ENCODE peak calls at places on chromosomes 13 and 19, in seven cellular contexts. K, H, M, U, G, R and Z are unnamed samples.

GRCh38 chr13:49893591-49893990 is 42.5 kb downstream of the SPRYD7 start:
- DNase-seq in K (no peak), H (no peak), M (no peak), U (no peak), G (no peak), R (no peak), Z (no peak)

GRCh38 chr13:28531956-28532225 is 37.0 kb upstream of the FLT1 start:
- DNase-seq in K (no peak), H (no peak), R (no peak), U (no peak), M (no peak), G (no peak), Z (no peak)

GRCh38 chr19:3644351-3645066 is 17.9 kb upstream of the CACTIN start:
- DNase-seq in G (no peak), H (no peak), K (no peak), U (no peak), M (no peak), R (no peak), Z (no peak)

GRCh38 chr19:35322014-35322413 is 7.0 kb upstream of the CD22 start:
- DNase-seq in R (no peak), M (no peak), U (no peak), K (no peak), G (no peak), H (no peak), Z (no peak)

GRCh38 chr19:1265611-1266115 is 3.5 kb upstream of the CIRBP start:
- DNase-seq in R (no peak), K (peak; percentile 67), H (no peak), G (no peak), M (no peak), U (no peak), Z (peak; percentile 38)

GRCh38 chr13:95745752-95746151 is 68.8 kb downstream of the DNAJC3 start:
- DNase-seq in R (no peak), U (no peak), K (no peak), H (no peak), M (no peak), G (no peak), Z (no peak)

GRCh38 chr13:20190481-20191310 is 2.0 kb downstream of the GJB2 start:
- DNase-seq in G (no peak), U (no peak), H (no peak), R (no peak), M (no peak), K (no peak), Z (no peak)

GRCh38 chr13:98775844-98776598 is 23.5 kb upstream of the SLC15A1 start:
- DNase-seq in R (peak; percentile 88), U (no peak), M (peak; percentile 30), G (no peak), K (peak; percentile 97), H (no peak), Z (no peak)

GRCh38 chr13:76637651-76638111 is 248.5 kb downstream of the KCTD12 start:
- DNase-seq in M (no peak), H (no peak), G (no peak), K (no peak), U (peak; percentile 16), R (no peak), Z (peak; percentile 80)

GRCh38 chr13:110109910-110110309 is 197.0 kb downstream of the COL4A1 start:
- DNase-seq in R (no peak), K (no peak), H (no peak), G (no peak), M (no peak), U (no peak), Z (no peak)
- H3K4me2 ChIP-seq in R (no peak overlapping the region), K (no peak overlapping the region), H (no peak overlapping the region), G (peak overlapping the region; percentile 37), M (no peak overlapping the region), U (peak overlapping the region; percentile 67), Z (no peak overlapping the region)

DNA sequence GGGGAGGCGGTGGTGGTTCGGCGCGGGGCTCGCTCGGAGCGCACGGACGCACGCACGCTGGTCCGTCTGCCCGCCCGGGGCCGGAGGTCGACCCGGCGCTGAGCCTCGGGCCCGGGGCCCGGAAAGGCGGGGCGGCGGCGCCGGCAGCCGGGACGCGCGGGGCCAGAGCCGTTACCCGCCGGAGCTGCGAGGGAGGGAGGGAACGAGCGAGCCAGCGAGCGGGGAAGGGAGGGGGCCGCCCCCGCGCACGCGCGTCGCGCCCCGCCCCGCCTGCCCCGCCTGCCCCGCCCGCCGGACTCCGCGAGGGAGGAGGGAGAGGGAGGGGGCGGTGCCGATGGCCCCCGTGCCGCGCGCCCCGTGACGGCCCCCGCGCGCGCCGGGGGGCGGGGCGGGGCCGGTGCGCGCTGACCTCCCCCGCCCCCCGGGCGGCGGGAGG is 15.0 kb downstream of the CIC start:
- DNase-seq in H (no peak), U (peak; percentile 95), G (no peak), K (peak; percentile 86), R (no peak), M (peak; percentile 95), Z (peak; percentile 51)
- TF ChIP-seq MAX in H (no peak), U (no peak), G (no peak), K (peak; percentile 20), R (no peak), M (no peak), Z (no peak)

GRCh38 chr19:6610934-6611370 is 20.0 kb upstream of the CD70 start:
- DNase-seq in G (no peak), U (no peak), K (peak; percentile 38), M (no peak), R (peak; percentile 40), H (no peak), Z (peak; percentile 84)
- H3K4me2 ChIP-seq in G (no peak overlapping the region), U (peak overlapping the region; percentile 78), K (peak overlapping the region; percentile 68), M (no peak overlapping the region), R (peak overlapping the region; percentile 43), H (peak overlapping the region; percentile 44), Z (peak overlapping the region; percentile 56)

DNA sequence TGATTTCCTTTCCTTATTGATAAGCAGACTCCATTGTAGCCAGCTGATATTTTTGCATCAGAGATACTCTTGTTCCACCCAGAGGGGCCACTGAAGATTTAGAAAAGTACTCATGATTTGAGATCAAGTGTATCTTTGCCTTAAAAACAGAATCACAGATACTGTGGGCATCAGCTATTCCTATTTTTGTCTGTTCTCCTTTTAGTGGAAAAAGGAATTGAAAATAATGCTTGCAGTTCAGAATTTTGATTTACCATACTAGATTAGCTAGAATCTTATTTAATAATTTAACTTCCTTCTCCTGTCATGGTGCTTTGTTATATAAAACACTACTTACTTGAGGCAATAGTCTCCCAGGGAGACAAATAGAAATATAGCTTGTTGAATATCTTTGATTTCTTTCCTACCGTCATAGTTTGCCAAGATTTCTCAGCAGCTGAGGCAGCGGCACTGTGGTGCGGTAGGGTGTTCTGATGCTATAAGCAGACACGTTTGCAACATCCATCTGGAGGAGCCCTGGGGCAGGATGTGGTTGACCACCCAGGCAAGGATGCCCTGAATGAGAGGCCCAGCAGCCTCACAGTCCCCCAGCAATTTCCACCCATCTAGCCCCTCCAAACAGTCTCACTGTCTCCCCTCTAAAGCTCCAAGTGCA is 47.0 kb upstream of the RAP2A start:
- DNase-seq in R (no peak), H (no peak), G (no peak), M (no peak), U (no peak), K (no peak), Z (no peak)
- TF ChIP-seq MAX in R (no peak), H (no peak), G (no peak), M (no peak), U (no peak), K (no peak), Z (no peak)

GRCh38 chr13:70544706-70545105 is 436.5 kb upstream of the KLHL1 start:
- DNase-seq in K (no peak), G (no peak), U (no peak), H (no peak), R (no peak), M (no peak), Z (no peak)
- H3K4me2 ChIP-seq in K (no peak overlapping the region), G (no peak overlapping the region), U (no peak overlapping the region), H (no peak overlapping the region), R (no peak overlapping the region), M (no peak overlapping the region), Z (no peak overlapping the region)

GRCh38 chr19:50315773-50316448 is 13.3 kb downstream of the KCNC3 start:
- DNase-seq in H (no peak), G (no peak), M (peak; percentile 64), K (peak; percentile 76), R (no peak), U (peak; percentile 84), Z (no peak)
- TF ChIP-seq MAX in H (no peak), G (no peak), M (no peak), K (no peak), R (no peak), U (no peak), Z (no peak)

GRCh38 chr19:8512991-8513686 is 828 bp downstream of the ZNF414 start:
- DNase-seq in U (no peak), K (no peak), G (no peak), R (no peak), M (no peak), H (no peak), Z (no peak)
- H3K4me2 ChIP-seq in U (peak overlapping the region; percentile 91), K (peak overlapping the region; percentile 90), G (peak overlapping the region; percentile 69), R (peak overlapping the region; percentile 87), M (peak overlapping the region; percentile 83), H (peak overlapping the region; percentile 97), Z (peak overlapping the region; percentile 82)

DNA sequence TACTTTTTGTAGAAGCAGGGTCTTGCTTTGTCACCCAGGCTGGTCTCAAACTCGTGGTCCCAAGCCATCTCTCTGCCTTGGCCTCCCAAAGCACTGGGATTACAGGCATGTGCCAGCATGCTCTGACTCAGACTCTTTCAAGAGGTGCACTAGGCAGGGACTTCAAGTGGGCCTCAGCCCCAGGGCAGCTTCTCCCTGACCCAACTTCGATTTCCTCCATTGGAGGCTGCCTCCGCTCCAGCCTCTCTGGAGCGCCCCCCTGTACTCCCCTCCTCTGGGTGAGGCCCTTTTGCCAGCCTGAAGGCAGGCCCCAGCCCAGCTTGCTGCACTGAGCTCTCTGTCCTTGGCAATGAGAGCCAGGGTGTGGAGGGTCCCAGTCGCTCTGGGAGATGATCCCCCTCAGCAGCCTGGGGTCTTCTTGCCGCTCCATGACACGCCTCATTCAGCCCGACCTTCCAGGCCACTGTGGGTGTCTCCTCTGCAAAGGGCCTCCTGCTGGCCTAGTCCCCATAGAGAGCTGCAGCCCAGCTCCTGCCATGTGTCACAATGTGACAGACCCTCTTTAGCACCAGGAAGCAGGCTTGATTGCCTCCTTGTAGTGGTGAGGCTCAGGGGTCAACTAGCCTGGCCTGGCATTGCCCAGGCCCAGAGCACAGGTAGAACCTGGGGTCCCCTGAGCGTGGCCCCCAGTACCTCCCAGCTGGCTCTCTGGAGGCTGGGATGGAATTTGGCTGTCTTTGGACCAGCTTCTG is 16.4 kb downstream of the CARM1 start:
- DNase-seq in M (no peak), R (no peak), G (no peak), K (no peak), U (no peak), H (no peak), Z (no peak)
- TF ChIP-seq MAX in M (no peak), R (no peak), G (peak; percentile 9), K (no peak), U (no peak), H (no peak), Z (no peak)